ENCODE peak calls at places on chromosomes 13 and 19, in four cellular contexts. One of them, this sample, is unnamed.

GRCh38 chr13:110921209-110921608 is 6.3 kb upstream of the ANKRD10 start:
- DNase-seq in lower lobe of right lung: no peak
- DNase-seq in pancreas: no peak
- DNase-seq in Peyer's patch: no peak
- DNase-seq in this sample: no peak

GRCh38 chr13:99067160-99067985 is 89.5 kb upstream of the DOCK9 start:
- DNase-seq in lower lobe of right lung: no peak
- DNase-seq in pancreas: no peak
- DNase-seq in Peyer's patch: no peak
- DNase-seq in this sample: no peak

GRCh38 chr13:22883961-22884360 is 296.8 kb upstream of the SGCG start:
- DNase-seq in lower lobe of right lung: no peak
- DNase-seq in pancreas: no peak
- DNase-seq in Peyer's patch: no peak
- DNase-seq in this sample: no peak

GRCh38 chr19:49422407-49423277 is 599 bp downstream of the PTH2 start:
- DNase-seq in lower lobe of right lung: no peak
- DNase-seq in pancreas: no peak
- DNase-seq in Peyer's patch: no peak
- DNase-seq in this sample: peak; percentile 85

GRCh38 chr13:49314344-49314882 is 66.7 kb downstream of the CDADC1 start:
- DNase-seq in lower lobe of right lung: no peak
- DNase-seq in pancreas: no peak
- DNase-seq in Peyer's patch: no peak
- DNase-seq in this sample: no peak

GRCh38 chr19:6732803-6733337 is 4.5 kb downstream of the GPR108 start:
- DNase-seq in lower lobe of right lung: peak; percentile 33
- DNase-seq in pancreas: peak; percentile 65
- DNase-seq in Peyer's patch: no peak
- DNase-seq in this sample: no peak

GRCh38 chr19:5805465-5806132 is 732 bp downstream of the NRTN start:
- DNase-seq in lower lobe of right lung: peak; percentile 82
- DNase-seq in pancreas: peak; percentile 94
- DNase-seq in Peyer's patch: peak; percentile 88
- DNase-seq in this sample: peak; percentile 60

GRCh38 chr13:100176781-100177389 is 88.0 kb downstream of the PCCA start:
- DNase-seq in lower lobe of right lung: no peak
- DNase-seq in pancreas: no peak
- DNase-seq in Peyer's patch: no peak
- DNase-seq in this sample: peak; percentile 34

GRCh38 chr13:31207630-31208549 is 8.1 kb downstream of the B3GLCT start:
- DNase-seq in lower lobe of right lung: no peak
- DNase-seq in pancreas: no peak
- DNase-seq in Peyer's patch: no peak
- DNase-seq in this sample: no peak

GRCh38 chr13:35994131-35994966 is 136.8 kb downstream of the DCLK1 start:
- DNase-seq in lower lobe of right lung: no peak
- DNase-seq in pancreas: no peak
- DNase-seq in Peyer's patch: no peak
- DNase-seq in this sample: no peak

GRCh38 chr13:28636078-28636477 is 22.9 kb upstream of the POMP start:
- DNase-seq in lower lobe of right lung: no peak
- DNase-seq in pancreas: no peak
- DNase-seq in Peyer's patch: no peak
- DNase-seq in this sample: no peak

GRCh38 chr13:29499766-29500165 is 95.7 kb downstream of the SLC7A1 start:
- DNase-seq in lower lobe of right lung: no peak
- DNase-seq in pancreas: no peak
- DNase-seq in Peyer's patch: no peak
- DNase-seq in this sample: no peak

GRCh38 chr19:32798201-32798600 is 71.4 kb downstream of the SLC7A9 start:
- DNase-seq in lower lobe of right lung: no peak
- DNase-seq in pancreas: no peak
- DNase-seq in Peyer's patch: no peak
- DNase-seq in this sample: no peak

GRCh38 chr13:73898276-73898675 is 235.9 kb downstream of the KLF12 start:
- DNase-seq in lower lobe of right lung: no peak
- DNase-seq in pancreas: no peak
- DNase-seq in Peyer's patch: no peak
- DNase-seq in this sample: no peak

GRCh38 chr13:67588607-67589006 is 358.5 kb upstream of the PCDH9 start:
- DNase-seq in lower lobe of right lung: no peak
- DNase-seq in pancreas: peak; percentile 11
- DNase-seq in Peyer's patch: no peak
- DNase-seq in this sample: no peak

GRCh38 chr13:42821437-42821836 is 40.1 kb downstream of the FAM216B start:
- DNase-seq in lower lobe of right lung: no peak
- DNase-seq in pancreas: no peak
- DNase-seq in Peyer's patch: no peak
- DNase-seq in this sample: peak; percentile 73

GRCh38 chr13:37313383-37313782 is 207.9 kb upstream of the CSNK1A1L start:
- DNase-seq in lower lobe of right lung: no peak
- DNase-seq in pancreas: no peak
- DNase-seq in Peyer's patch: no peak
- DNase-seq in this sample: peak; percentile 65

GRCh38 chr13:42114912-42115311 is 66.5 kb downstream of the DGKH start:
- DNase-seq in lower lobe of right lung: no peak
- DNase-seq in pancreas: no peak
- DNase-seq in Peyer's patch: no peak
- DNase-seq in this sample: no peak

GRCh38 chr19:33496496-33496895 is 25.1 kb downstream of the PEPD start:
- DNase-seq in lower lobe of right lung: peak; percentile 22
- DNase-seq in pancreas: peak; percentile 21
- DNase-seq in Peyer's patch: no peak
- DNase-seq in this sample: no peak

GRCh38 chr19:57552432-57552831 is 7.2 kb downstream of the ZNF550 start:
- DNase-seq in lower lobe of right lung: no peak
- DNase-seq in pancreas: no peak
- DNase-seq in Peyer's patch: no peak
- DNase-seq in this sample: no peak

GRCh38 chr13:27578121-27579030 is 42.0 kb downstream of the LNX2 start:
- DNase-seq in lower lobe of right lung: no peak
- DNase-seq in pancreas: no peak
- DNase-seq in Peyer's patch: no peak
- DNase-seq in this sample: no peak

GRCh38 chr19:12847159-12848139 is 9.1 kb downstream of the MAST1 start:
- DNase-seq in lower lobe of right lung: peak; percentile 92
- DNase-seq in pancreas: peak; percentile 94
- DNase-seq in Peyer's patch: peak; percentile 93
- DNase-seq in this sample: peak; percentile 86
- H3K4me1 ChIP-seq in lower lobe of right lung: peaks cover 7% of the 10 kb centered on the region
- H3K4me1 ChIP-seq in pancreas: no peaks in the 10 kb centered on the region
- H3K4me1 ChIP-seq in Peyer's patch: peaks cover 10% of the 10 kb centered on the region
- H3K4me1 ChIP-seq in this sample: no peaks in the 10 kb centered on the region

DNA sequence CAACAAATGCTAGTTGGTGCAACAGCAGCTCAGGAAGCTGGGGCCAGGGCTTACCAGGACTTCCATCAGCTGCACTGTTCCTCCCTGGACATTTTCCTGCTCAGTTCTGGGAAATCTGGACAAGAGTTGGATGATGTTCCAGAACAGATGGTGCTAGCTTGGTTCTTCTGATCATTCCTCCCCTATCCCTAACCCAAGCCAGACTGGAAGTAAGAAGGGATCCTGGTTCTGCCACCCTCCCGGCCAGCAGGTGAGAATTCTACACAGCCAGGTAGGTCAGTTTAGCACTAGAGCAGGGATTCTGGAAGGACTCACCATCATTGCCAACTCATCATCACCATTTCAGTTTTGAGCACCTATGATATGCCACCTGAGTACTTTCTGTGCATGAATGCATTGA is 30.2 kb downstream of the CACNA1A start:
- DNase-seq in lower lobe of right lung: no peak
- DNase-seq in pancreas: no peak
- DNase-seq in Peyer's patch: no peak
- DNase-seq in this sample: no peak
- H3K4me1 ChIP-seq in lower lobe of right lung: no peaks in the 10 kb centered on the region
- H3K4me1 ChIP-seq in pancreas: no peaks in the 10 kb centered on the region
- H3K4me1 ChIP-seq in Peyer's patch: no peaks in the 10 kb centered on the region
- H3K4me1 ChIP-seq in this sample: no peaks in the 10 kb centered on the region

DNA sequence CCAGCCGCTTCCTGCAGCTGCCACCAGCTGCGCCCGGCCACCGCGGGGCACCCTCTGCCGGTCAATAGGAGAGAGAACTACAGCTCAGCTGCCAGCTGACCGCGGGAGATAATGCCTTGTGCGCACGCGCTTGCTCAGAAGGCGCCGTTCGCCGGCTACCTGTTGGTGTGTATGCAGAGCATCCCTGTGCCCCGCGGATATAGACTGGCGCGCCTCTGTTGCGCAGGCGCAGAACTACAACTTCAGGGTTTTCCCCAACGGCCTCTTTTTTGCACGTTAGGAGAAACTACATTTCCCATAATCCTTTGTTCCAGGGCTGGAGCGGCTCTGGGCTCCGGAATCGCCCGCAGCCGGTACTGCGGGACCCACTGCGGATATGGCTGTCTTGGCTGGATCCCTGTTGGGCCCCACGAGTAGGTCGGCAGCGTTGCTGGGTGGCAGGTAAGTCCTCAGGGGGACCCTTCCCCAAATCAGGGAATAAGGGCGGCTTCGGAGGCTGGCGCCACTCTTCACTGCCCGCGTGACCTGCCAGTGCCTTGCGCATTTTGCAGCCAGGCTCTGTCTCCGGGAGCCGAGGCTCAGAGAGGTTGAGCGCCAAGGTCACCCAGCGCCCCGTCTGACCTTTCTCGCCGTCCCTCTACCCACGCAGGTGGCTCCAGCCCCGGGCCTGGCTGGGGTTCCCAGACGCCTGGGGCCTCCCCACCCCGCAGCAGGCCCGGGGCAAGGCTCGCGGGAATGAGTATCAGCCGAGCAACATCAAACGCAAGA is at the start of gene MRPL34:
- DNase-seq in lower lobe of right lung: no peak
- DNase-seq in pancreas: peak; percentile 100
- DNase-seq in Peyer's patch: peak; percentile 99
- DNase-seq in this sample: peak; percentile 99
- H3K4me1 ChIP-seq in lower lobe of right lung: peaks cover 51% of the 10 kb centered on the region
- H3K4me1 ChIP-seq in pancreas: peaks cover 17% of the 10 kb centered on the region
- H3K4me1 ChIP-seq in Peyer's patch: peaks cover 56% of the 10 kb centered on the region
- H3K4me1 ChIP-seq in this sample: peaks cover 11% of the 10 kb centered on the region

GRCh38 chr13:65342938-65343337 is 1887.2 kb downstream of the PCDH9 start:
- DNase-seq in lower lobe of right lung: no peak
- DNase-seq in pancreas: no peak
- DNase-seq in Peyer's patch: no peak
- DNase-seq in this sample: peak; percentile 21
- H3K4me1 ChIP-seq in lower lobe of right lung: no peaks in the 10 kb centered on the region
- H3K4me1 ChIP-seq in pancreas: no peaks in the 10 kb centered on the region
- H3K4me1 ChIP-seq in Peyer's patch: no peaks in the 10 kb centered on the region
- H3K4me1 ChIP-seq in this sample: peaks cover 5% of the 10 kb centered on the region

DNA sequence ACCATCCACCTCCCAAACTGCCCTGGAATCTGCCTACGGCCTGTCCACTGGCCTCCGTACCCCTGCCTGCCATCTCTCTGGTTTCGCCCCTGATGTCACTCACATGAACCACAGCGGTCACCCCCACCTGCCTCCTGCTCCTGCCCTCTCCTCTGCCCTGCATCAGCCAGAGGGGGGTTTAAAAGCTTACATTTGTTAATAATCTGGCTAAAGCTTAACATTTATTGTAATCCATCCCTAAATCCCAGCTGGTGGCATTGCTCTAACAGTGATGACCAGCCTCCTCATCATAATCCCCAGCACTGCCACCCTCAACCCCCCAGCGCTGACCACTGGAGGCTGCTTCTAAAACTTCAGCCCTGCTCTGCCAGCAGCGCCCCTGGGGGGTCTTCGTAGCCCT is 38.9 kb downstream of the DNM2 start:
- DNase-seq in lower lobe of right lung: no peak
- DNase-seq in pancreas: no peak
- DNase-seq in Peyer's patch: no peak
- DNase-seq in this sample: no peak
- H3K4me1 ChIP-seq in lower lobe of right lung: peaks cover 82% of the 10 kb centered on the region
- H3K4me1 ChIP-seq in pancreas: peaks cover 5% of the 10 kb centered on the region
- H3K4me1 ChIP-seq in Peyer's patch: peaks cover 46% of the 10 kb centered on the region
- H3K4me1 ChIP-seq in this sample: no peaks in the 10 kb centered on the region

GRCh38 chr13:87557788-87558187 is 113.4 kb upstream of the SLITRK5 start:
- DNase-seq in lower lobe of right lung: no peak
- DNase-seq in pancreas: no peak
- DNase-seq in Peyer's patch: no peak
- DNase-seq in this sample: no peak

GRCh38 chr13:87554045-87554444 is 117.1 kb upstream of the SLITRK5 start:
- DNase-seq in lower lobe of right lung: no peak
- DNase-seq in pancreas: no peak
- DNase-seq in Peyer's patch: no peak
- DNase-seq in this sample: no peak

DNA sequence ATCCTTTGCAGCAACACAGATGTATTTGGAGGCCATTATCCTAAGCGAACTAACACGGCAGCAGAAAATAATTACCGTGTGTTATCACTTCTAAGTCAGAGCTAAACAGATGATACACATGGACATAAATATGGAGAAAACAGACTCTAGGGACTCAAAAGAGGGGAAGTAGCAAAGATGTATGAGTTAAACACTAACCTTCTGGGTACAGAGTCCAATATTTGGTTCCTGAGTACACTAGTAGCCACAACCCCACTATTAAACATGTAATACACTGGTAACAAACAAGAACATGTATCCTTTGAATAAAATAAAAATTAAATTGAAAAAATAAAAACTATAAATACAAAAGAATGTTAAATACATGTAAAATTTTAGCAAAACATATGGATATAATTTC is 118.0 kb upstream of the SLITRK5 start:
- DNase-seq in lower lobe of right lung: no peak
- DNase-seq in pancreas: no peak
- DNase-seq in Peyer's patch: no peak
- DNase-seq in this sample: no peak
- H3K4me1 ChIP-seq in lower lobe of right lung: no peaks in the 10 kb centered on the region
- H3K4me1 ChIP-seq in pancreas: no peaks in the 10 kb centered on the region
- H3K4me1 ChIP-seq in Peyer's patch: no peaks in the 10 kb centered on the region
- H3K4me1 ChIP-seq in this sample: no peaks in the 10 kb centered on the region

GRCh38 chr13:112689498-112690241 is at the start of gene ATP11A:
- DNase-seq in lower lobe of right lung: peak; percentile 96
- DNase-seq in pancreas: peak; percentile 98
- DNase-seq in Peyer's patch: peak; percentile 93
- DNase-seq in this sample: peak; percentile 96
- H3K4me1 ChIP-seq in lower lobe of right lung: peaks cover 59% of the 10 kb centered on the region
- H3K4me1 ChIP-seq in pancreas: peaks cover 5% of the 10 kb centered on the region
- H3K4me1 ChIP-seq in Peyer's patch: peaks cover 29% of the 10 kb centered on the region
- H3K4me1 ChIP-seq in this sample: peaks cover 10% of the 10 kb centered on the region

DNA sequence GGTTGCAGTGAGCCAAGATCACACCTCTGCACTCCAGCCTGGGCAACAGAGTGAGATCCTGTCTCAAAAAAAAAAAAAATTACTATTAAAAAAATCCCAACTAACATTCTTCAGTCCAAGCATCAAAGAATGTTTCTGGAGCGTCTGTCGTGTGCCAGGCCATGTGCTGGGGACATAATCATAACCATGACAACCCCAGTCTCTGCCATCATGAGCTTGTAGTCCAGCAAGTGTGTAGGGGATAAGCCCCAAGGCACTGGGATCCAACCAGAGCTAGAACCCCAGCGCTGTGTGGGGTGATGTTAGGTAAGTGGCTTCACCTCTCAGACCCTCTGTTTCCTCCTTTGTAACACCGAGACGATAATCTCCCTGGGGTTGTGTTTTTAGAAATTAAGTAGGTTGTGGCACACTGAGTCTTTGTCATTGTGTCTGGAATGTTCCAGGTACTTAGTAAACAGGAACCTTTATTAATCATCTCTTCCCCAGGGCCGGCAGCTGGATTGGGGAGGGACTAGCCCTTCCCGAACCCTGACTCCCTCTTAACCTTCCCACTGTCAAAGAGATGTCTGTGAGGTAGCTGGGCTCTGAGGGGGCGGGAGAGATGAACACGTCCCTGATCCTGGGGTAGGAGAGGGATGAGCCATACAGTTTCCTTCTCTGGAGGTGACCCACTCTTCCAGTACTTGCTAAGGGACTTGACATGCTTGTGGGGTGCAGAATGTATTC is 5.2 kb downstream of the ITPKC start:
- DNase-seq in lower lobe of right lung: no peak
- DNase-seq in pancreas: no peak
- DNase-seq in Peyer's patch: no peak
- DNase-seq in this sample: no peak
- H3K4me1 ChIP-seq in lower lobe of right lung: peaks cover 58% of the 10 kb centered on the region
- H3K4me1 ChIP-seq in pancreas: peaks cover 16% of the 10 kb centered on the region
- H3K4me1 ChIP-seq in Peyer's patch: peaks cover 33% of the 10 kb centered on the region
- H3K4me1 ChIP-seq in this sample: peaks cover 3% of the 10 kb centered on the region